ENCODE peak calls at places on chromosomes 2 and 18, in four cellular contexts. A is IMR-90, X is mucosa of descending colon, V is cardiac fibroblast. I is an unnamed sample.

GRCh38 chr2:233356546-233357308 is 2.4 kb downstream of the DGKD start:
- DNase-seq in V (no peak), A (peak; percentile 27), X (no peak), I (no peak)

GRCh38 chr18:34639662-34640061 is 70.4 kb upstream of the DTNA start:
- DNase-seq in A (no peak), X (no peak), V (no peak), I (no peak)

GRCh38 chr2:231181848-231182247 is 16.6 kb upstream of the ARMC9 start:
- DNase-seq in V (peak; percentile 89), X (peak; percentile 68), A (peak; percentile 50), I (peak; percentile 33)

GRCh38 chr2:76759634-76760366 is 762.4 kb downstream of the LRRTM4 start:
- DNase-seq in V (no peak), X (no peak), A (no peak), I (no peak)

GRCh38 chr2:238938460-238939055 is 90.7 kb downstream of the TWIST2 start:
- DNase-seq in A (peak; percentile 94), X (peak; percentile 83), V (peak; percentile 90), I (peak; percentile 56)

GRCh38 chr2:9205963-9206948 is at the start of gene ASAP2:
- DNase-seq in V (peak; percentile 58), A (peak; percentile 68), X (peak; percentile 79), I (peak; percentile 59)

GRCh38 chr2:129112181-129112580 is 793.5 kb upstream of the HS6ST1 start:
- DNase-seq in A (no peak), X (no peak), V (no peak), I (no peak)

GRCh38 chr2:178479758-178480226 is 465 bp upstream of the PLEKHA3 start:
- DNase-seq in A (no peak), V (no peak), X (no peak), I (no peak)

GRCh38 chr18:54712315-54712714 is 116.0 kb upstream of the RAB27B start:
- DNase-seq in X (peak; percentile 64), A (peak; percentile 87), V (peak; percentile 92), I (peak; percentile 88)

GRCh38 chr2:866009-866680 is 84.5 kb upstream of the SNTG2 start:
- DNase-seq in A (no peak), X (no peak), V (no peak), I (no peak)

GRCh38 chr18:79927597-79928562 is 23.6 kb downstream of the SLC66A2 start:
- DNase-seq in V (no peak), X (peak; percentile 46), A (no peak), I (no peak)

GRCh38 chr2:98936917-98937351 is 909 bp upstream of the CRACDL start:
- DNase-seq in V (no peak), A (no peak), X (no peak), I (no peak)
- H3K4me3 ChIP-seq in V (no peak overlapping the region), A (no peak overlapping the region), X (no peak overlapping the region), I (no peak overlapping the region)

GRCh38 chr2:37417321-37417720 is 72.9 kb downstream of the QPCT start:
- DNase-seq in V (peak; percentile 80), A (peak; percentile 81), X (no peak), I (peak; percentile 47)

GRCh38 chr2:37418956-37419355 is 74.5 kb downstream of the QPCT start:
- DNase-seq in V (no peak), X (no peak), A (peak; percentile 58), I (no peak)

GRCh38 chr2:37414470-37414949 is 70.1 kb downstream of the QPCT start:
- DNase-seq in A (peak; percentile 81), V (peak; percentile 85), X (no peak), I (peak; percentile 80)

GRCh38 chr2:37412201-37412600 is 67.8 kb downstream of the QPCT start:
- DNase-seq in A (no peak), V (no peak), X (no peak), I (no peak)

DNA sequence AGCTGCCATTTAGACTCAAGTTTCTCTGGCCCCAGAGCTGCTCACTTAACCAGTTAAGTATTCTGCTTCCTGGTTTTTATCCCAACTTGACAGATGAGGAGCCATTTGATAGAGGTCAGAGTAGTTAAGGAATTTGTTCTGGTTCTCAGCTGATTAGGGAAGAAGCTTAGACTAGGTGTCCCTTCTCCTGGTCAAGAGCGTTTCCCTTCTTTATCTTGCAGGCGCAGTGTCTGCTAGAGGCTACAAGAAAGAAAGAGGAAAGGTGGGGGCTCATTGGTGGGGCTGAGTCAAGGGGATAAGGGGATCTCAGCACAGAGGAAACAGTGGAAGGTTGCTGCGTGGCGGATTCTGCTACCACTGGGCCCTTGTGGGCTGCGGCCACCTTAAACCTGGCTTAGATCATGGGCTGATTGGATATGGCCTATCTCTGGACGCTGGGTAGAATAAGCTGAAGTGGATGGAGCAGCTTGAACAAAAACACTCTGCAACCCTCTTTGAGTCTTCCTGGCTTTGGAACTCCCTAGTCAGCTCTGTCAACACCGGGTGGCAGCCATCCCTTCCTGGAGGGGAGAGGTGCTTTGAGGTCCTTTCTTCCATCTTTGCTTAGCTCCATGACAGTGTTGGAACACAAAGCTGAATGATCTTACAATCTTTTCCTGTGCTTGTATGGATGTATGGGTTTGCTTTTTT is 70.8 kb downstream of the QPCT start:
- DNase-seq in A (peak; percentile 54), X (no peak), V (peak; percentile 53), I (peak; percentile 54)
- TF ChIP-seq CTCF in A (peak; percentile 42), X (no peak), V (peak; percentile 27), I (peak; percentile 35)

DNA sequence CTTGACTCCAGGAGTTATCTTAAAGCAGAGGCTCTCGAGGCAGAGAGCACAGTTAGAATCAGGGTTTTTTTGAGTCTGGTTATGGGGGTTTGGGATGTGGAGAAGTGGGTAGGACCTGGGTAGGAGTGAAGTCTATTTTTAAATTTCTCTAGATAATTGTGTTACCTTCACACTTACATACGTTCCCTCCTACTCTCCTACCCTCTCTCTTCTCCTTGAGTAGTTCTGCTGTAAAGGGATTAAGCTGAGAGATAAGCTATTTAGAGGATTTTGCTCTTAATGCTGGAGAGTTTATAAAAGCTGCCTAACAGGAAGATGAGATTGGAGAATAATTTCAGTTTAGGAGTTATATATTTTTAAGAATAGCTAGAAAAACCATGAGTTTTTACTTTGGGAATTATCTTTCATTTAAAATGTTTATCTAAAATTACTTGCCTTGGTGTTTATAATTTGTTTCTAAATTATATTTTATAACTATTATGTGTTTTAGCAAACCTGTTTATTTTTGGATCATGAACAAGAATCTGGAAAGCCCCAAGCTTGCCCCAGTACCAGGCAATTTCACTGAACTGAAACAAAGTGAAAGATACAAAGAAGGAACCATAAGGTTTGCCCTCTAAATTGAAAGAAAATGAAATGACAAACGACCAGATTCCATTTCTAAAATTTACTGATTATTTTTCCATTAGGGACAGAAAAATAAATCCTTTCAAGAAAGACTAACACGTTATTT is 101.4 kb downstream of the ZNF532 start:
- DNase-seq in X (no peak), V (no peak), A (no peak), I (no peak)
- H3K4me3 ChIP-seq in X (no peak overlapping the region), V (no peak overlapping the region), A (no peak overlapping the region), I (no peak overlapping the region)

GRCh38 chr18:55779711-55780590 is 192.0 kb upstream of the TCF4 start:
- DNase-seq in V (peak; percentile 48), X (peak; percentile 47), A (peak; percentile 30), I (peak; percentile 19)
- TF ChIP-seq CTCF in V (no peak), X (no peak), A (peak; percentile 44), I (peak; percentile 2)

GRCh38 chr2:64330691-64331429 is 123.1 kb upstream of the LGALSL start:
- DNase-seq in V (peak; percentile 95), X (peak; percentile 77), A (peak; percentile 88), I (peak; percentile 88)
- H3K4me3 ChIP-seq in V (peak overlapping the region; percentile 27), X (no peak overlapping the region), A (peak overlapping the region; percentile 43), I (peak overlapping the region; percentile 30)

DNA sequence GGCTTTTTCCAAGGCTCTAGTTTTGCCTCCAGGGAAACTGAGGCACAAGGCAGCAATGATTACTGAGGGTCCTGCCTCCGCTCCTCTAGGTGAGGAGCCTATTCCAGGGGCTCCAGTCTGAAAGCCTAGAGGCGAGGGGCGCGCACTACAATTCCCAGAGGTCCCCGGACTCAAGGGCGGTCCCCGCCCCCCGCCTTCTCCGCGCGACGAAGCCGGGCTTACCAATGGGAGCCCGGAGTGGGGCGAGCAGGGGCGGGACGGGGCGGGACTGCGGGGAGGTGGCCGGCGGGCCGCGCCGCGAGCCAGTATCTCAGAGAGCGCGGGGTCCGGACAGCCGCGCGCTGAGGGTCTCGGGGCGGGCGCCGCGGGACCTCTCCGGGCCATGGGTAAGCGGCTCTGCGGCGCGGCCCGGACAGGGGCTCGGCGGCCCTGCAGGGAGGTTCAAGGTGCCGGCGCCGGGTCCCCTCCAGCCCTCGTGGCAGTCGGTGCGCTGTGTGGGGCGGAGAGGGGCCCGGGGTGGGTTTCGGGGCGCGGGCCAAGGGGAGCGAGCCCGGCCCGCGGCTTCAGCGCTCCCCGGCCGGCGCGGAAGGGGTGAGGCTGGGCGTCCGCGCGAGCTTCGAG is at the start of gene ARID5A:
- DNase-seq in V (peak; percentile 79), X (peak; percentile 97), A (peak; percentile 85), I (peak; percentile 92)
- TF ChIP-seq CTCF in V (peak; percentile 23), X (no peak), A (no peak), I (peak; percentile 24)